ENCODE peak calls at places on chromosome 20, in ten cellular contexts. One of them, this sample, is unnamed.
A peak's percentile ranks its signal among the peaks of the same experiment; 100 is the strongest.

GRCh38 chr20:49519777-49520359 is 37.4 kb upstream of the KCNB1 start:
- DNase-seq in K562: no peak
- DNase-seq in kidney epithelial cell: no peak
- DNase-seq in IMR-90: no peak
- DNase-seq in tibial nerve: no peak
- DNase-seq in AG09309: no peak
- DNase-seq in neural crest cell: no peak
- DNase-seq in GM13976: no peak
- DNase-seq in WTC11: no peak
- DNase-seq in fibroblast of lung: no peak
- DNase-seq in this sample: no peak

GRCh38 chr20:38658879-38659612 is 57.4 kb downstream of the ARHGAP40 start:
- DNase-seq in K562: peak; percentile 74
- DNase-seq in kidney epithelial cell: no peak
- DNase-seq in IMR-90: no peak
- DNase-seq in tibial nerve: no peak
- DNase-seq in AG09309: no peak
- DNase-seq in neural crest cell: peak; percentile 20
- DNase-seq in GM13976: peak; percentile 64
- DNase-seq in WTC11: peak; percentile 76
- DNase-seq in fibroblast of lung: no peak
- DNase-seq in this sample: no peak

GRCh38 chr20:47173596-47174216 is 182.8 kb downstream of the ZMYND8 start:
- DNase-seq in K562: no peak
- DNase-seq in kidney epithelial cell: no peak
- DNase-seq in IMR-90: no peak
- DNase-seq in tibial nerve: no peak
- DNase-seq in AG09309: no peak
- DNase-seq in neural crest cell: no peak
- DNase-seq in GM13976: no peak
- DNase-seq in WTC11: peak; percentile 49
- DNase-seq in fibroblast of lung: no peak
- DNase-seq in this sample: no peak

GRCh38 chr20:41613321-41613720 is 4.9 kb downstream of the CHD6 start:
- DNase-seq in K562: no peak
- DNase-seq in kidney epithelial cell: no peak
- DNase-seq in IMR-90: no peak
- DNase-seq in tibial nerve: no peak
- DNase-seq in AG09309: no peak
- DNase-seq in neural crest cell: no peak
- DNase-seq in GM13976: no peak
- DNase-seq in WTC11: no peak
- DNase-seq in fibroblast of lung: no peak
- DNase-seq in this sample: no peak

GRCh38 chr20:3764659-3765058 is 2.9 kb downstream of the ADISSP start:
- DNase-seq in K562: no peak
- DNase-seq in kidney epithelial cell: no peak
- DNase-seq in IMR-90: no peak
- DNase-seq in tibial nerve: no peak
- DNase-seq in AG09309: no peak
- DNase-seq in neural crest cell: no peak
- DNase-seq in GM13976: no peak
- DNase-seq in WTC11: no peak
- DNase-seq in fibroblast of lung: no peak
- DNase-seq in this sample: no peak

GRCh38 chr20:38272398-38272797 is 11.9 kb upstream of the KIAA1755 start:
- DNase-seq in K562: no peak
- DNase-seq in kidney epithelial cell: no peak
- DNase-seq in IMR-90: peak; percentile 74
- DNase-seq in tibial nerve: no peak
- DNase-seq in AG09309: no peak
- DNase-seq in neural crest cell: no peak
- DNase-seq in GM13976: no peak
- DNase-seq in WTC11: no peak
- DNase-seq in fibroblast of lung: peak; percentile 85
- DNase-seq in this sample: peak; percentile 63

GRCh38 chr20:56469077-56469449 is 636 bp downstream of the RTF2 start:
- DNase-seq in K562: no peak
- DNase-seq in kidney epithelial cell: no peak
- DNase-seq in IMR-90: no peak
- DNase-seq in tibial nerve: no peak
- DNase-seq in AG09309: no peak
- DNase-seq in neural crest cell: no peak
- DNase-seq in GM13976: no peak
- DNase-seq in WTC11: no peak
- DNase-seq in fibroblast of lung: no peak
- DNase-seq in this sample: no peak

GRCh38 chr20:9068896-9069663 is at the start of gene PLCB4:
- DNase-seq in K562: peak; percentile 9
- DNase-seq in kidney epithelial cell: peak; percentile 23
- DNase-seq in IMR-90: peak; percentile 66
- DNase-seq in tibial nerve: no peak
- DNase-seq in AG09309: no peak
- DNase-seq in neural crest cell: peak; percentile 45
- DNase-seq in GM13976: no peak
- DNase-seq in WTC11: peak; percentile 62
- DNase-seq in fibroblast of lung: peak; percentile 46
- DNase-seq in this sample: peak; percentile 68

GRCh38 chr20:47196091-47197081 is 160.1 kb downstream of the ZMYND8 start:
- DNase-seq in K562: peak; percentile 83
- DNase-seq in kidney epithelial cell: no peak
- DNase-seq in IMR-90: peak; percentile 60
- DNase-seq in tibial nerve: peak; percentile 65
- DNase-seq in AG09309: no peak
- DNase-seq in neural crest cell: peak; percentile 81
- DNase-seq in GM13976: peak; percentile 86
- DNase-seq in WTC11: peak; percentile 91
- DNase-seq in fibroblast of lung: peak; percentile 48
- DNase-seq in this sample: peak; percentile 14

GRCh38 chr20:32508775-32509119 is 76.4 kb downstream of the NOL4L start:
- DNase-seq in K562: no peak
- DNase-seq in kidney epithelial cell: no peak
- DNase-seq in IMR-90: no peak
- DNase-seq in tibial nerve: no peak
- DNase-seq in AG09309: no peak
- DNase-seq in neural crest cell: no peak
- DNase-seq in GM13976: no peak
- DNase-seq in WTC11: no peak
- DNase-seq in fibroblast of lung: no peak
- DNase-seq in this sample: no peak

GRCh38 chr20:49948809-49949507 is 12.8 kb downstream of the RNF114 start:
- DNase-seq in K562: no peak
- DNase-seq in kidney epithelial cell: peak; percentile 65
- DNase-seq in IMR-90: peak; percentile 99
- DNase-seq in tibial nerve: no peak
- DNase-seq in AG09309: peak; percentile 67
- DNase-seq in neural crest cell: no peak
- DNase-seq in GM13976: no peak
- DNase-seq in WTC11: no peak
- DNase-seq in fibroblast of lung: peak; percentile 98
- DNase-seq in this sample: no peak

GRCh38 chr20:58719258-58719657 is 26.7 kb downstream of the NPEPL1 start:
- DNase-seq in K562: no peak
- DNase-seq in kidney epithelial cell: no peak
- DNase-seq in IMR-90: no peak
- DNase-seq in tibial nerve: no peak
- DNase-seq in AG09309: no peak
- DNase-seq in neural crest cell: no peak
- DNase-seq in GM13976: no peak
- DNase-seq in WTC11: peak; percentile 2
- DNase-seq in fibroblast of lung: no peak
- DNase-seq in this sample: no peak

GRCh38 chr20:20076297-20077065 is 24.1 kb downstream of the CFAP61 start:
- DNase-seq in K562: no peak
- DNase-seq in kidney epithelial cell: no peak
- DNase-seq in IMR-90: peak; percentile 70
- DNase-seq in tibial nerve: no peak
- DNase-seq in AG09309: peak; percentile 25
- DNase-seq in neural crest cell: no peak
- DNase-seq in GM13976: no peak
- DNase-seq in WTC11: no peak
- DNase-seq in fibroblast of lung: peak; percentile 44
- DNase-seq in this sample: no peak

GRCh38 chr20:48467622-48468021 is 360.2 kb downstream of the PREX1 start:
- DNase-seq in K562: peak; percentile 39
- DNase-seq in kidney epithelial cell: no peak
- DNase-seq in IMR-90: no peak
- DNase-seq in tibial nerve: no peak
- DNase-seq in AG09309: no peak
- DNase-seq in neural crest cell: no peak
- DNase-seq in GM13976: peak; percentile 66
- DNase-seq in WTC11: peak; percentile 32
- DNase-seq in fibroblast of lung: no peak
- DNase-seq in this sample: no peak

GRCh38 chr20:53163486-53163885 is 191.3 kb downstream of the TSHZ2 start:
- DNase-seq in K562: peak; percentile 45
- DNase-seq in kidney epithelial cell: no peak
- DNase-seq in IMR-90: peak; percentile 10
- DNase-seq in tibial nerve: peak; percentile 45
- DNase-seq in AG09309: peak; percentile 8
- DNase-seq in neural crest cell: no peak
- DNase-seq in GM13976: no peak
- DNase-seq in WTC11: no peak
- DNase-seq in fibroblast of lung: peak; percentile 99
- DNase-seq in this sample: no peak

DNA sequence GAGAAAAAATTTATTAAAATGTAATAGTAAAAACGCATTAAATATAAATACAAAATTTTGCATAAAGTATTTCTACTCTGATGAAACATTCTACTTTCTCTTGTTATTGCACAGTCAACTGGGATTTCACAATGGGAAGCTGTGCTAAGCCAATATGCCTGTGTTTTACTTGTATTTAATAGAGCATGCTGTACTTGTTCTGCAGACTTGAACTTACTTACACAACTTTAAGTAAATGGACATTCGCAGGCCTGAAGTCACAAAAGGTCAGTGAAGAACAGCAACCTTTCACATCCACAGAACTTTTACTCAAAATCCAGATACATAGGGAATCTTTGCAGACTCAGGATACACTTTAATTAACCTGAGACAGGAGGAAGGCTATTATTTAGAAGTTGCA is 409.5 kb downstream of the BTBD3 start:
- DNase-seq in K562: no peak
- DNase-seq in kidney epithelial cell: no peak
- DNase-seq in IMR-90: no peak
- DNase-seq in tibial nerve: no peak
- DNase-seq in AG09309: no peak
- DNase-seq in neural crest cell: no peak
- DNase-seq in GM13976: no peak
- DNase-seq in WTC11: no peak
- DNase-seq in fibroblast of lung: no peak
- DNase-seq in this sample: no peak
- TF ChIP-seq CTCF in K562: no peak
- TF ChIP-seq CTCF in kidney epithelial cell: no peak
- TF ChIP-seq CTCF in IMR-90: no peak
- TF ChIP-seq CTCF in tibial nerve: no peak
- TF ChIP-seq CTCF in AG09309: no peak
- TF ChIP-seq CTCF in neural crest cell: no peak
- TF ChIP-seq CTCF in GM13976: no peak
- TF ChIP-seq CTCF in WTC11: no peak
- TF ChIP-seq CTCF in fibroblast of lung: no peak
- TF ChIP-seq CTCF in this sample: no peak

GRCh38 chr20:24141111-24141510 is 152.5 kb upstream of the GGTLC1 start:
- DNase-seq in K562: no peak
- DNase-seq in kidney epithelial cell: no peak
- DNase-seq in IMR-90: no peak
- DNase-seq in tibial nerve: no peak
- DNase-seq in AG09309: no peak
- DNase-seq in neural crest cell: no peak
- DNase-seq in GM13976: no peak
- DNase-seq in WTC11: no peak
- DNase-seq in fibroblast of lung: no peak
- DNase-seq in this sample: no peak

GRCh38 chr20:24138126-24138857 is 149.7 kb upstream of the GGTLC1 start:
- DNase-seq in K562: no peak
- DNase-seq in kidney epithelial cell: no peak
- DNase-seq in IMR-90: no peak
- DNase-seq in tibial nerve: no peak
- DNase-seq in AG09309: no peak
- DNase-seq in neural crest cell: no peak
- DNase-seq in GM13976: no peak
- DNase-seq in WTC11: no peak
- DNase-seq in fibroblast of lung: no peak
- DNase-seq in this sample: no peak

GRCh38 chr20:24136659-24137246 is 148.2 kb upstream of the GGTLC1 start:
- DNase-seq in K562: no peak
- DNase-seq in kidney epithelial cell: no peak
- DNase-seq in IMR-90: no peak
- DNase-seq in tibial nerve: no peak
- DNase-seq in AG09309: no peak
- DNase-seq in neural crest cell: no peak
- DNase-seq in GM13976: no peak
- DNase-seq in WTC11: no peak
- DNase-seq in fibroblast of lung: no peak
- DNase-seq in this sample: no peak

GRCh38 chr20:24139846-24140245 is 151.3 kb upstream of the GGTLC1 start:
- DNase-seq in K562: no peak
- DNase-seq in kidney epithelial cell: no peak
- DNase-seq in IMR-90: no peak
- DNase-seq in tibial nerve: no peak
- DNase-seq in AG09309: no peak
- DNase-seq in neural crest cell: no peak
- DNase-seq in GM13976: no peak
- DNase-seq in WTC11: no peak
- DNase-seq in fibroblast of lung: no peak
- DNase-seq in this sample: no peak

GRCh38 chr20:24138951-24139350 is 150.4 kb upstream of the GGTLC1 start:
- DNase-seq in K562: no peak
- DNase-seq in kidney epithelial cell: no peak
- DNase-seq in IMR-90: no peak
- DNase-seq in tibial nerve: no peak
- DNase-seq in AG09309: no peak
- DNase-seq in neural crest cell: no peak
- DNase-seq in GM13976: no peak
- DNase-seq in WTC11: no peak
- DNase-seq in fibroblast of lung: no peak
- DNase-seq in this sample: no peak
- TF ChIP-seq CTCF in K562: no peak
- TF ChIP-seq CTCF in kidney epithelial cell: no peak
- TF ChIP-seq CTCF in IMR-90: no peak
- TF ChIP-seq CTCF in tibial nerve: no peak
- TF ChIP-seq CTCF in AG09309: no peak
- TF ChIP-seq CTCF in neural crest cell: no peak
- TF ChIP-seq CTCF in GM13976: no peak
- TF ChIP-seq CTCF in WTC11: no peak
- TF ChIP-seq CTCF in fibroblast of lung: no peak
- TF ChIP-seq CTCF in this sample: no peak

GRCh38 chr20:43404880-43405279 is 52.8 kb upstream of the SRSF6 start:
- DNase-seq in K562: peak; percentile 36
- DNase-seq in kidney epithelial cell: no peak
- DNase-seq in IMR-90: no peak
- DNase-seq in tibial nerve: no peak
- DNase-seq in AG09309: no peak
- DNase-seq in neural crest cell: no peak
- DNase-seq in GM13976: peak; percentile 41
- DNase-seq in WTC11: peak; percentile 77
- DNase-seq in fibroblast of lung: no peak
- DNase-seq in this sample: no peak
- TF ChIP-seq CTCF in K562: peak; percentile 59
- TF ChIP-seq CTCF in kidney epithelial cell: peak; percentile 16
- TF ChIP-seq CTCF in IMR-90: peak; percentile 12
- TF ChIP-seq CTCF in tibial nerve: no peak
- TF ChIP-seq CTCF in AG09309: peak; percentile 55
- TF ChIP-seq CTCF in neural crest cell: no peak
- TF ChIP-seq CTCF in GM13976: no peak
- TF ChIP-seq CTCF in WTC11: peak; percentile 43
- TF ChIP-seq CTCF in fibroblast of lung: peak; percentile 7
- TF ChIP-seq CTCF in this sample: no peak

GRCh38 chr20:25540273-25540672 is 45.1 kb downstream of the NINL start:
- DNase-seq in K562: peak; percentile 27
- DNase-seq in kidney epithelial cell: no peak
- DNase-seq in IMR-90: no peak
- DNase-seq in tibial nerve: no peak
- DNase-seq in AG09309: no peak
- DNase-seq in neural crest cell: no peak
- DNase-seq in GM13976: no peak
- DNase-seq in WTC11: peak; percentile 52
- DNase-seq in fibroblast of lung: peak; percentile 23
- DNase-seq in this sample: no peak
- TF ChIP-seq CTCF in K562: peak; percentile 49
- TF ChIP-seq CTCF in kidney epithelial cell: peak; percentile 39
- TF ChIP-seq CTCF in IMR-90: peak; percentile 32
- TF ChIP-seq CTCF in tibial nerve: peak; percentile 28
- TF ChIP-seq CTCF in AG09309: peak; percentile 54
- TF ChIP-seq CTCF in neural crest cell: peak; percentile 32
- TF ChIP-seq CTCF in GM13976: no peak
- TF ChIP-seq CTCF in WTC11: no peak
- TF ChIP-seq CTCF in fibroblast of lung: peak; percentile 60
- TF ChIP-seq CTCF in this sample: peak; percentile 61